ENCODE peak calls at places on chromosomes 3 and 15, in four cellular contexts. A is PC-3; L is CD8-positive, alpha-beta T cell; N is CD4-positive, alpha-beta memory T cell. B is an unnamed sample. For H3K9me3, the result is how much of the 10 kb centered on the place peaks cover.

GRCh38 chr15:93563218-93563617 is 474.2 kb upstream of the RGMA start:
- DNase-seq in A (no peak), L (no peak), N (no peak), B (no peak)

GRCh38 chr3:134809412-134810051 is 14.5 kb downstream of the EPHB1 start:
- DNase-seq in A (no peak), L (no peak), N (no peak), B (peak)

GRCh38 chr3:21356402-21356801 is 394.6 kb downstream of the ZNF385D start:
- DNase-seq in A (peak), L (no peak), N (no peak), B (no peak)

GRCh38 chr3:149247929-149248691 is 26.5 kb upstream of the CP start:
- DNase-seq in A (peak), L (no peak), N (no peak), B (no peak)

GRCh38 chr3:12953201-12953712 is 111.9 kb upstream of the RPL32 start:
- DNase-seq in A (no peak), L (no peak), N (no peak), B (no peak)

GRCh38 chr3:134459506-134460041 is 26.2 kb downstream of the ANAPC13 start:
- DNase-seq in A (no peak), L (no peak), N (no peak), B (no peak)

GRCh38 chr3:171374661-171375285 is 85.4 kb downstream of the TNIK start:
- DNase-seq in A (peak), L (no peak), N (no peak), B (no peak)

GRCh38 chr3:14640157-14640562 is 11.4 kb upstream of the CCDC174 start:
- DNase-seq in A (peak), L (no peak), N (no peak), B (no peak)

GRCh38 chr15:62606376-62607164 is 436.0 kb upstream of the TPM1 start:
- DNase-seq in A (peak), L (no peak), N (no peak), B (no peak)

GRCh38 chr3:154310840-154311239 is 13.4 kb downstream of the DHX36 start:
- DNase-seq in A (no peak), L (no peak), N (no peak), B (no peak)

GRCh38 chr15:79083154-79083553 is 7.4 kb downstream of the RASGRF1 start:
- DNase-seq in A (no peak), L (no peak), N (no peak), B (no peak)

GRCh38 chr15:40281057-40281850 is 1.6 kb downstream of the ANKRD63 start:
- DNase-seq in A (no peak), L (no peak), N (no peak), B (no peak)

GRCh38 chr15:52529289-52529929 is 729 bp upstream of the MYO5A start:
- DNase-seq in A (no peak), L (no peak), N (no peak), B (peak)

GRCh38 chr15:79978694-79979519 is 7.9 kb upstream of the BCL2A1 start:
- DNase-seq in A (no peak), L (no peak), N (no peak), B (peak)

GRCh38 chr3:127374626-127375010 is 86.8 kb upstream of the PRR20G start:
- DNase-seq in A (no peak), L (no peak), N (no peak), B (no peak)

GRCh38 chr15:58457466-58457965 is 25.7 kb downstream of the LIPC start:
- DNase-seq in A (peak), L (no peak), N (no peak), B (no peak)

GRCh38 chr15:44694416-44694815 is 16.7 kb downstream of the PATL2 start:
- DNase-seq in A (no peak), L (no peak), N (no peak), B (no peak)

GRCh38 chr3:123442908-123443307 is 6.0 kb downstream of the ADCY5 start:
- DNase-seq in A (no peak), L (no peak), N (no peak), B (no peak)

GRCh38 chr15:48721061-48721810 is 75.7 kb upstream of the FBN1 start:
- DNase-seq in A (no peak), L (no peak), N (no peak), B (no peak)

GRCh38 chr3:172258616-172259015 is 189.6 kb downstream of the GHSR start:
- DNase-seq in A (no peak), L (no peak), N (no peak), B (no peak)

GRCh38 chr3:31472479-31473390 is 60.0 kb upstream of the STT3B start:
- DNase-seq in A (peak), L (no peak), N (no peak), B (no peak)

GRCh38 chr3:100151024-100151707 is 36.9 kb upstream of the FILIP1L start:
- DNase-seq in A (no peak), L (no peak), N (no peak), B (no peak)

GRCh38 chr15:75570119-75570518 is 9.0 kb downstream of the PTPN9 start:
- DNase-seq in A (no peak), L (no peak), N (no peak), B (no peak)

GRCh38 chr15:61171190-61171589 is 57.9 kb downstream of the RORA start:
- DNase-seq in A (no peak), L (no peak), N (no peak), B (peak)

GRCh38 chr15:67109141-67110034 is 44.0 kb downstream of the SMAD3 start:
- DNase-seq in A (no peak), L (no peak), N (no peak), B (no peak)

GRCh38 chr3:100067589-100067988 is 46.7 kb downstream of the FILIP1L start:
- DNase-seq in A (no peak), L (no peak), N (no peak), B (no peak)

GRCh38 chr15:92012368-92012629 is 158.8 kb downstream of the SLCO3A1 start:
- DNase-seq in A (no peak), L (no peak), N (no peak), B (no peak)

GRCh38 chr3:128080323-128080898 is 28.2 kb downstream of the SEC61A1 start:
- DNase-seq in A (peak), L (no peak), N (no peak), B (no peak)

GRCh38 chr15:57595011-57595866 is 3.5 kb downstream of the MYZAP start:
- DNase-seq in A (no peak), L (no peak), N (no peak), B (peak)

GRCh38 chr3:9750556-9751411 is 1.0 kb downstream of the OGG1 start:
- DNase-seq in A (peak), L (no peak), N (no peak), B (peak)

GRCh38 chr3:11734-12133 is 184.8 kb upstream of the CHL1 start:
- DNase-seq in A (no peak), L (no peak), N (no peak), B (no peak)

GRCh38 chr3:11513817-11514135 is 129.9 kb downstream of the VGLL4 start:
- DNase-seq in A (no peak), L (no peak), N (no peak), B (no peak)

GRCh38 chr3:144112437-144112836 is 140.8 kb downstream of the DIPK2A start:
- DNase-seq in A (no peak), L (no peak), N (no peak), B (no peak)
- H3K27ac ChIP-seq in A (no peak), L (no peak), N (no peak), B (no peak)

GRCh38 chr3:44762170-44762677 is 630 bp downstream of the KIF15 start:
- DNase-seq in A (no peak), L (no peak), N (no peak), B (no peak)

GRCh38 chr3:44762690-44763089 is 1.1 kb downstream of the KIF15 start:
- DNase-seq in A (no peak), L (no peak), N (no peak), B (no peak)

GRCh38 chr3:44764248-44764647 is 2.7 kb downstream of the KIF15 start:
- DNase-seq in A (no peak), L (no peak), N (no peak), B (no peak)

DNA sequence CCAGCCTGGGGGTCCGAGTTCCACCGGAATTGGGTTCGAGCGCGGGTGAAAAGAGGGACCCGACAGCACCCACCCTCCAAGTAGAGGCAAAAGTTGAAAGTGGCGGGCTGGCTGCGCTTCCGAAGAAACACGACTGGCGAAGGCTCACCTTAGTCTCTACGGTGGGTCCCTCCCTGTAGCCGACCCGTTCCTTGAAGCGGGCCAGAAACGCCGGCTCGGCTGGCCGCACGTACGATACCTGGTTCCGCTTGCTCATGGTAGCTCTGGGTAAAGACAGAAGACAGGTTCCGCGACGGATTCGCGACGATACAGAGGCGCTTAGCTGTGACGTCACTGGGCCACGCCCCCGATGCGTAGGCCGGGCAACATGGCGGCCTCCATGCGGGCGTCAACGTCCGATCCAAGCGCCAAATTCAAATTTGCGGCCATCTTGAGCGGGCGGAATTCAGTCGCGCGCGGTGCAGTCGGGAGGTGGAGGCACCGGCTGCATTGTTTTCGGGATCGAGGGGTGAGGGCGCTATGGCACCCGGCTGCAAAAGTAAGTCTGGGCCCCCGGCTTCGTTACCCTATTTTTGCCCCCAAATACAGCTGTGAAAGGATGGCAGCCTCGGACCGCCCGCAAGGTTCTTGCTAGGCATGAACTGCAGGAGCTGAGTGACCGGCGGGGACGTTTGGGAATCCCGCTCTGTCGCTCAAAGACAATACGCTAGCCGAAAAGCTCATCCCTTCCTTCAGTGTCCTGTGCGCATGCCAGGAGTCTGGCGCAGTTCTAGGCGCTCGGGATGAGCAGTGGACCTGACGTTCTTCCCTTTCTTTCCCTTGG is at the start of the genes KIAA1143 and KIF15:
- DNase-seq in A (peak), L (peak), N (peak), B (peak)
- H3K9me3 ChIP-seq in A (under half), L (under half), N (under half), B (under half)

DNA sequence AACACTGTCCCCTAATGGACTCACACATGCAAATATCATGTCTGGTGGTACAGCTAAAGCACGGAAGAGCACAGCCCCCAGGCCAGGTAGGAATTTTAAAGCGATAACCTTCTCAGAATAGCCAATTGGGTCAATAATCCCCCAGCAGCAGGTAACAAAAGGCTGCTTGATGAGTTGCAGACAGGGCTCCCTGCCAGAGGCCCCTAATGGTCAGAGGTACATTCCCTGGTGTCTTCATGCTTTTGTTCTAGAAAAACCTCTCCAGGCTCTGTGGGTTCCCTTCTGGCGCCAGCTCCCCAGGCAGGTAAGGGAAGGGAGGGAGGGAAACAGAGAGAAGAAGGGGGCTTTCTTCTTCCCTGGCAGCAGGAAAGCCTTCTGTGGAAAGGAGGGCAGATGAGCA is 43.4 kb upstream of the PRTG start:
- DNase-seq in A (no peak), L (no peak), N (no peak), B (no peak)
- H3K27ac ChIP-seq in A (no peak), L (no peak), N (no peak), B (no peak)

DNA sequence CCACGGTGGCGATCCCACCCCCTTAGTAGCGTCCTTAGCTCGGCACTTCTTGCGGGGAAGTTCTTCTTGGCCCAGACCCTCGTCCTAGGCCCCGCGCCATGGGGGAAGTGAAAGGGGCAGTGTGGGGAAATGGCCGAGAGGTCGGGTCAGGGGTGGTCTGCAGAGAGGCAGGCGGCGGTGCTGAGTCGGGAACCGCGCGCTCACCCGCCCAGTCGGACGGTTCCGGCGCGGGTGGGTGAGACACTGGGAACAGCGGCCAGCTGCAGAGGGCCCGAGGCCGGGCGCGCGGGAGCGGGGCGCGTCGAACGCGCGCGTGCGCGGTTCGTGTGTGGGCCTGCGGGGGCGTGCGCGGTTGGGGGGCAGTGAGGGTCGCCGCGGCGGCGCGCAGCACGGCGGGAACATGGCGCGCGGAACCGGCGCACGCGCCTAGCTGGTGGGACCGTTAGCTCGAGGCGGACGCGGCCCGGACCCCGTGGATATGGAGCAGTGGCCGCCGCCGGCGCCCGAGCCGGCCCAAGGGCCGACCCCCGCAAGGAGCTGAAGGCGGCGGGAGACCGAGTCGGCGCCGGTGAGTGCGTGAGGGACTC is 246.9 kb downstream of the GOLGA6L6 start:
- DNase-seq in A (no peak), L (no peak), N (no peak), B (no peak)
- H3K9me3 ChIP-seq in A (under half), L (under half), N (under half), B (under half)

DNA sequence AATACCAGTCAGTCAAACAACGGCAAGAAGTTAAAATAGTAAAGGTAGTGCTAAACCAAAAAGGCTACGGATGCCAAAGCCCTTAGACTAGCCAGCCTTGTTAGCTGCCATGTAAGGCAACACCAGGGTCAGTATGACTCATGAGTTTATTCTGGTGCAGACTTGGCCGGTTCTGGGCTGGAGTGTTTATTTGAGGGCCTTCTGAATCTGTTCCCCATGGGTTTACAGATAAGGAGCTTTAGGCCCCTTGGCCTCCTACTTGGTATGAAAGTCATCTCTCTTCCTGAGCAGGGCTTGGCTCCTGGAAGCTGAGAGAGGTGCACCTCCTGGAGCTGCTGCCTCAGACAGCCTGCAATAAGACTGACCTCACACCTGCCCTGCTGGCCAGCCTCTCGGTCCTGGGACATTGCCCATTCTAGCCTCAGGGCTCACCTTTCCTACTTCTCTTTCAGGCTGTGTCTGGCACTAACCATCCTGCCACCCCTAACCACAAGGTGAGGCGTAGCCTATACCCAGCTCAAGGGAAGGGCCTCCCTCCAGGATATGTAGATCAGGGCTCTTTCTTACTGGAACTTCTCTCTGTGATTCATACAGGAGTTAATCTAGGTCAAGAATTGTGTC is 10.4 kb upstream of the RTP1 start:
- DNase-seq in A (peak), L (no peak), N (no peak), B (no peak)
- H3K27ac ChIP-seq in A (peak), L (no peak), N (no peak), B (no peak)

GRCh38 chr15:25090073-25090733 is 135.4 kb downstream of the SNRPN start:
- DNase-seq in A (no peak), L (no peak), N (no peak), B (no peak)

GRCh38 chr15:25087137-25087536 is 132.3 kb downstream of the SNRPN start:
- DNase-seq in A (no peak), L (no peak), N (no peak), B (no peak)

GRCh38 chr15:25091421-25092158 is 136.8 kb downstream of the SNRPN start:
- DNase-seq in A (no peak), L (no peak), N (no peak), B (no peak)

GRCh38 chr15:25089577-25089976 is 134.8 kb downstream of the SNRPN start:
- DNase-seq in A (no peak), L (no peak), N (no peak), B (no peak)

DNA sequence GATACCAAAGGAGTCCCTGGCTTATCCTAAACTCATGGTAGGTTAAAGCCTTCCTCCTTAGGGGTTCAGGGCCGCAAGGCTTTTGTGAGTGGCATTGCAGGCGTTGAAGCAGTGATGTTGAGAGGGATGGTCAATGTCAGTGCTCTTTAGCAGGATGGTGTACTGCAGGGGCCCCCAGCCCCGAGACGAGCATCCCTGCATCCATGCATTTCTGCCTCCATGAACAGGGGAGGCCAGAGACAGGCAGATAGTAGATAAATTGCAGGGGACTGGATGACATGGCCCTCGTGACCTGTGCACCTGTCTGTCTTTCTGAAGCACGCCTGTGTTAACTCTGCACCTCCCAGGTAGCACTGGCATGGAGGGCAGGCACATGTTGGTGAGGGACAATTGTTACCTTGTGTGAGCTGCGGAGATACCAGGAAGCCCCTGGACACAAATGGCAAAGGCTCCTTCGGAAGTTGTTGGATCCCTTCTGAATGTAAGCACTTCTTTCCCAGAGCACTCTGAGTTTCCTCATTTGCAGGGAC is 133.5 kb downstream of the SNRPN start:
- DNase-seq in A (no peak), L (no peak), N (no peak), B (no peak)
- H3K9me3 ChIP-seq in A (under half), L (half or more), N (half or more), B (under half)

GRCh38 chr3:195891431-195892104 is 16.8 kb downstream of the TNK2 start:
- DNase-seq in A (no peak), L (no peak), N (no peak), B (no peak)
- H3K27ac ChIP-seq in A (no peak), L (no peak), N (no peak), B (no peak)

GRCh38 chr3:46797486-46797885 is 65.8 kb downstream of the MYL3 start:
- DNase-seq in A (peak), L (no peak), N (no peak), B (no peak)
- H3K9me3 ChIP-seq in A (under half), L (under half), N (under half), B (under half)

B was measured in small intestine.